ENCODE peak calls at places on chromosomes 6 and 20, in six cellular contexts. V is aorta, G is sigmoid colon, P is cardiac muscle cell, A is A549, O is astrocyte. J is an unnamed sample.

GRCh38 chr6:136117081-136117480 is 133.0 kb downstream of the MTFR2 start:
- DNase-seq in A (no peak), V (no peak), O (no peak), P (no peak), G (no peak), J (no peak)

GRCh38 chr6:27145731-27146455 is 101.6 kb upstream of the PRSS16 start:
- DNase-seq in A (no peak), P (peak; percentile 94), V (peak; percentile 89), O (peak; percentile 91), G (peak; percentile 94), J (peak; percentile 86)

GRCh38 chr6:133286765-133287164 is 45.6 kb downstream of the EYA4 start:
- DNase-seq in A (no peak), P (peak; percentile 60), V (no peak), G (no peak), O (peak; percentile 8), J (no peak)

GRCh38 chr20:7113577-7114466 is 346.3 kb downstream of the BMP2 start:
- DNase-seq in V (no peak), O (peak; percentile 8), A (peak; percentile 19), G (no peak), P (peak; percentile 61), J (no peak)

GRCh38 chr20:5989539-5989938 is 39.1 kb downstream of the MCM8 start:
- DNase-seq in V (no peak), G (no peak), O (no peak), A (peak; percentile 29), P (no peak), J (no peak)

GRCh38 chr6:12233693-12234551 is 56.2 kb upstream of the EDN1 start:
- DNase-seq in V (no peak), P (peak; percentile 81), G (no peak), O (peak; percentile 86), A (peak; percentile 27), J (no peak)

GRCh38 chr6:46357591-46357990 is 133.7 kb downstream of the RCAN2 start:
- DNase-seq in P (no peak), A (no peak), G (no peak), V (no peak), O (no peak), J (no peak)

GRCh38 chr20:64206619-64207018 is 42.4 kb downstream of the MYT1 start:
- DNase-seq in V (no peak), O (no peak), P (no peak), A (no peak), G (no peak), J (no peak)

GRCh38 chr6:73400656-73401055 is 6.0 kb downstream of the DDX43 start:
- DNase-seq in A (no peak), G (no peak), O (no peak), P (no peak), V (no peak), J (no peak)

GRCh38 chr6:71544028-71544427 is 255.4 kb downstream of the OGFRL1 start:
- DNase-seq in P (peak; percentile 65), G (no peak), O (peak; percentile 77), V (no peak), A (no peak), J (no peak)

GRCh38 chr6:133918208-133918930 is 29.5 kb downstream of the TCF21 start:
- DNase-seq in P (no peak), V (no peak), G (no peak), O (no peak), A (no peak), J (no peak)

GRCh38 chr6:80962382-80962781 is 790.1 kb downstream of the TENT5A start:
- DNase-seq in A (no peak), O (no peak), V (no peak), G (no peak), P (no peak), J (no peak)

GRCh38 chr6:39377530-39377929 is 55.0 kb upstream of the KCNK16 start:
- DNase-seq in G (peak; percentile 85), V (no peak), O (peak; percentile 51), P (peak; percentile 88), A (peak; percentile 36), J (peak; percentile 56)

GRCh38 chr6:155524249-155524651 is 68.6 kb upstream of the NOX3 start:
- DNase-seq in V (no peak), A (no peak), G (no peak), O (peak; percentile 88), P (peak; percentile 54), J (no peak)

GRCh38 chr6:163459536-163459935 is 45.0 kb downstream of the QKI start:
- DNase-seq in V (no peak), A (no peak), O (peak; percentile 76), P (no peak), G (no peak), J (no peak)

GRCh38 chr6:33963351-33963750 is 159.5 kb upstream of the MLN start:
- DNase-seq in A (no peak), G (peak; percentile 35), O (no peak), V (no peak), P (no peak), J (no peak)

GRCh38 chr6:168115748-168116445 is 36.9 kb upstream of the FRMD1 start:
- DNase-seq in A (no peak), O (no peak), V (no peak), G (peak; percentile 27), P (no peak), J (no peak)

GRCh38 chr6:23180504-23181293 is 611.3 kb downstream of the HDGFL1 start:
- DNase-seq in G (peak; percentile 80), O (peak; percentile 86), P (peak; percentile 93), A (no peak), V (no peak), J (no peak)

DNA sequence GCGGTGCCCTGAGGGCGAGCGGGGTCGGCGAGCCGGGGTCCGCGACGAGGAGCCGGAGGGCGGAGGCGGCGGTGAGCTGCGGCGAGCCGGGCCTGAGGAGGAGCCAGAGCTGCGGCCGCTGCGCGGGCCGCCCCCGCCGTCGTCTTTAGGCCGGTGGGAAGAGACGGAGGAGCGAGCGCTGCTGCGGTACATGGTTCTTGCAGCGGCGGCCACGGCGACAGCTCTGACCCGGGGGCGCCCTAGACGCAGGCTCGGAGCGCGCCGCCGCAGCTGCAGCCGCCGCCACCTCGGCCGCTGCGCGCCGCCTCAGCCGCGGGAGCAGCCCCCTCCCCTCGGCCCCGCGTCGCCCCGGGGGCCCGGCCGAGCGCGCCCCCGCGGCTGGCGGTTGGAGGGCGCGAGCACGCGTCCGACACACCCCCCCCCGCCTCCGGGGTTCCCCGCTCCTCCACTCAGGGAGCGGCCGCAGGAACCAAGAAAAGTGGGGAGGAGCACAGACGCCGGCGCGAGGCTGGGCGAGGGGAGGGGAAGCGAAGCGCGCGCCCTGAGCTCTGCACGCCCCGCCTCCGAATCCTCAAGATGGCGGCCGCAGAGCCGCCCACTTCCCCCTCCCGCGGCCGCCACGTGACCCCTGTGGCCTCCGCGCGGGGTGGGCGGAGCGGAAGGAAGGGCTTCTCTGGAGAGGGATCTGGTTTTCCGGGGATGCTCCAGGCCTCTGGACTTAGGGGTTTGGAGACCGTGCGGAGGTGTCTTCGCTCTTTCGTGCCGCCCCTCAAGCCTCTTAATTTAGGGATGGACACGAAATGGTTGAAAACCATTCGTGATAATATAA is at the start of gene ZNF318:
- DNase-seq in A (peak; percentile 70), G (peak; percentile 98), V (peak; percentile 98), P (peak; percentile 99), O (peak; percentile 90), J (peak; percentile 97)
- H3K4me1 ChIP-seq in A (peaks cover 11% of the 10 kb centered on the region), G (no peaks in the 10 kb centered on the region), V (peaks cover 3% of the 10 kb centered on the region), P (peaks cover 12% of the 10 kb centered on the region), O (peaks cover 10% of the 10 kb centered on the region), J (peaks cover 14% of the 10 kb centered on the region)

GRCh38 chr6:21392177-21392576 is 201.4 kb upstream of the SOX4 start:
- DNase-seq in A (no peak), G (no peak), V (no peak), O (no peak), P (no peak), J (no peak)

GRCh38 chr6:21395121-21395520 is 198.4 kb upstream of the SOX4 start:
- DNase-seq in P (peak; percentile 31), G (no peak), A (no peak), O (peak; percentile 56), V (no peak), J (no peak)

GRCh38 chr6:21398741-21399140 is 194.8 kb upstream of the SOX4 start:
- DNase-seq in V (no peak), G (no peak), P (no peak), O (no peak), A (no peak), J (no peak)

GRCh38 chr6:21393426-21394165 is 200.0 kb upstream of the SOX4 start:
- DNase-seq in G (no peak), V (no peak), O (no peak), P (no peak), A (no peak), J (no peak)

DNA sequence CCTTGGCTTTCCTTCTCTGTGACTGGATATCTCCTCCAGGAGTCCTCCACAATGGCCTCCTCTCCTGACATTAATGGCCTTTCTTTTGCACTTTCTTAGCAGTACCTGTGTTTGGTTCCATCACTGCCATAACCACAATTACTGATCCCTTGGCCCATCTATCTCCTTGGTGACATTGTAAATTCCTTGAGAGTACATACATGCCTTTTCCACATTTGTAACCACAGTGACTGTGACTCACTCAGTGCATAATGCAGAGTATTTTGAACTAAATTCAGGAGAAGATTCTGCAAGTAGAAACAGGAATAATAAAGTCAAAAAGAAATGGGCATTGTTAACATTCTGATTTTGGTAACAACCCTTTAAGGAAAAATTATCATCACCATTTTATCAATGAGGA is 197.2 kb upstream of the SOX4 start:
- DNase-seq in V (no peak), O (peak; percentile 91), A (no peak), G (no peak), P (peak; percentile 69), J (no peak)
- H3K4me1 ChIP-seq in V (no peaks in the 10 kb centered on the region), O (peaks cover 17% of the 10 kb centered on the region), A (no peaks in the 10 kb centered on the region), G (no peaks in the 10 kb centered on the region), P (peaks cover 15% of the 10 kb centered on the region), J (no peaks in the 10 kb centered on the region)

DNA sequence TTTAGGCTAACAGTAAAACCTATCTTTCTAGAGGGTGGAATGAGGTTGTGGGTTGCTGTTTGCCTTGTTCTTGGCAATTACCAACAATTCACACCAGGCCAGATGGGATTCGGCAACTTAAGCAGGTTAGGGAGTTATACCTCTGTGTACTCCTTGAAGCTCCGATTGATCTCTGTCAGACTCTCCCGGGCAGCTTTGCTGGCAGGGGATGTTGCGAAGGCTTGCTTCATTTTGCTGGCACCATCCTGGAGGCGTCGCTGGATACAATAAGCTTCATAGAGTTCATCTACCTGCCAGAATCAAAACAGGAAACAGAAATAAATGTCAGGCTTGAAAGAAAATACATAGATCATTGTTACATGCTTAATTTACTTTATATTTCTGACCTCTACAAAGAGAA is 66.4 kb upstream of the ARMH2 start:
- DNase-seq in A (no peak), V (no peak), G (no peak), P (no peak), O (no peak), J (no peak)
- H3K4me1 ChIP-seq in A (no peaks in the 10 kb centered on the region), V (no peaks in the 10 kb centered on the region), G (no peaks in the 10 kb centered on the region), P (peaks cover 10% of the 10 kb centered on the region), O (no peaks in the 10 kb centered on the region), J (peaks cover 5% of the 10 kb centered on the region)

GRCh38 chr6:108591040-108591816 is 30.5 kb downstream of the FOXO3 start:
- DNase-seq in P (no peak), V (no peak), G (no peak), O (no peak), A (no peak), J (no peak)
- H3K4me1 ChIP-seq in P (peaks cover 47% of the 10 kb centered on the region), V (peaks cover 32% of the 10 kb centered on the region), G (peaks cover 2% of the 10 kb centered on the region), O (peaks cover 44% of the 10 kb centered on the region), A (peaks cover 45% of the 10 kb centered on the region), J (peaks cover 99% of the 10 kb centered on the region)

GRCh38 chr20:46361386-46361785 is 45.0 kb downstream of the ELMO2 start:
- DNase-seq in V (no peak), A (no peak), G (no peak), O (no peak), P (no peak), J (no peak)
- H3K4me1 ChIP-seq in V (no peaks in the 10 kb centered on the region), A (peaks cover 14% of the 10 kb centered on the region), G (no peaks in the 10 kb centered on the region), O (peaks cover 16% of the 10 kb centered on the region), P (peaks cover 25% of the 10 kb centered on the region), J (peaks cover 14% of the 10 kb centered on the region)

J was measured in left lung.